ENCODE peak calls at places on chromosomes 5 and 9, in five cellular contexts. One of them, this sample, is unnamed.
A peak's percentile ranks its signal among the peaks of the same experiment; 100 is the strongest.

GRCh38 chr9:14214693-14215092 is 99.2 kb downstream of the NFIB start:
- DNase-seq in IMR-90: no peak
- DNase-seq in HepG2: no peak
- DNase-seq in A549: no peak
- DNase-seq in GM12878: no peak
- DNase-seq in this sample: no peak

GRCh38 chr5:66551338-66551737 is 44.9 kb upstream of the MAST4 start:
- DNase-seq in IMR-90: no peak
- DNase-seq in HepG2: no peak
- DNase-seq in A549: no peak
- DNase-seq in GM12878: no peak
- DNase-seq in this sample: no peak

GRCh38 chr5:126780165-126780827 is 3.4 kb downstream of the LMNB1 start:
- DNase-seq in IMR-90: peak; percentile 81
- DNase-seq in HepG2: peak; percentile 63
- DNase-seq in A549: peak; percentile 73
- DNase-seq in GM12878: no peak
- DNase-seq in this sample: peak; percentile 47

GRCh38 chr5:117590944-117591343 is 1016.3 kb upstream of the SEMA6A start:
- DNase-seq in IMR-90: peak; percentile 8
- DNase-seq in HepG2: peak; percentile 25
- DNase-seq in A549: no peak
- DNase-seq in GM12878: no peak
- DNase-seq in this sample: no peak

GRCh38 chr5:104764197-104764596 is 1201.6 kb upstream of the NUDT12 start:
- DNase-seq in IMR-90: no peak
- DNase-seq in HepG2: no peak
- DNase-seq in A549: no peak
- DNase-seq in GM12878: no peak
- DNase-seq in this sample: no peak

GRCh38 chr5:1594336-1595106 is 70.8 kb upstream of the LPCAT1 start:
- DNase-seq in IMR-90: no peak
- DNase-seq in HepG2: peak; percentile 87
- DNase-seq in A549: peak; percentile 41
- DNase-seq in GM12878: peak; percentile 70
- DNase-seq in this sample: peak; percentile 91

GRCh38 chr5:147359551-147359950 is 124.7 kb downstream of the STK32A start:
- DNase-seq in IMR-90: no peak
- DNase-seq in HepG2: no peak
- DNase-seq in A549: no peak
- DNase-seq in GM12878: no peak
- DNase-seq in this sample: no peak

GRCh38 chr5:56815657-56816545 is 552 bp downstream of the MAP3K1 start:
- DNase-seq in IMR-90: peak; percentile 32
- DNase-seq in HepG2: no peak
- DNase-seq in A549: peak; percentile 55
- DNase-seq in GM12878: no peak
- DNase-seq in this sample: peak; percentile 29

GRCh38 chr5:128216860-128217531 is 133.4 kb downstream of the SLC12A2 start:
- DNase-seq in IMR-90: peak; percentile 70
- DNase-seq in HepG2: no peak
- DNase-seq in A549: no peak
- DNase-seq in GM12878: no peak
- DNase-seq in this sample: no peak

GRCh38 chr9:37157978-37158377 is 37.6 kb downstream of the ZCCHC7 start:
- DNase-seq in IMR-90: no peak
- DNase-seq in HepG2: no peak
- DNase-seq in A549: no peak
- DNase-seq in GM12878: no peak
- DNase-seq in this sample: no peak

GRCh38 chr9:13033959-13034695 is 245.4 kb downstream of the MPDZ start:
- DNase-seq in IMR-90: peak; percentile 54
- DNase-seq in HepG2: peak; percentile 38
- DNase-seq in A549: peak; percentile 71
- DNase-seq in GM12878: no peak
- DNase-seq in this sample: peak; percentile 62

GRCh38 chr5:85921590-85921989 is 696.2 kb upstream of the COX7C start:
- DNase-seq in IMR-90: no peak
- DNase-seq in HepG2: no peak
- DNase-seq in A549: no peak
- DNase-seq in GM12878: no peak
- DNase-seq in this sample: no peak

GRCh38 chr5:111447822-111448221 is 64.5 kb downstream of the STARD4 start:
- DNase-seq in IMR-90: no peak
- DNase-seq in HepG2: no peak
- DNase-seq in A549: no peak
- DNase-seq in GM12878: no peak
- DNase-seq in this sample: no peak

GRCh38 chr5:32090755-32091128 is 83.4 kb downstream of the GOLPH3 start:
- DNase-seq in IMR-90: no peak
- DNase-seq in HepG2: no peak
- DNase-seq in A549: no peak
- DNase-seq in GM12878: no peak
- DNase-seq in this sample: no peak

GRCh38 chr9:92179286-92180002 is 64.2 kb upstream of the SPTLC1 start:
- DNase-seq in IMR-90: no peak
- DNase-seq in HepG2: no peak
- DNase-seq in A549: no peak
- DNase-seq in GM12878: no peak
- DNase-seq in this sample: no peak

GRCh38 chr5:60698316-60698715 is 1.6 kb downstream of the DEPDC1B start:
- DNase-seq in IMR-90: no peak
- DNase-seq in HepG2: no peak
- DNase-seq in A549: no peak
- DNase-seq in GM12878: no peak
- DNase-seq in this sample: no peak

GRCh38 chr9:129559506-129559881 is 61.4 kb downstream of the C9orf50 start:
- DNase-seq in IMR-90: no peak
- DNase-seq in HepG2: no peak
- DNase-seq in A549: no peak
- DNase-seq in GM12878: no peak
- DNase-seq in this sample: no peak
- TF ChIP-seq BHLHE40 in IMR-90: no peak
- TF ChIP-seq BHLHE40 in HepG2: no peak
- TF ChIP-seq BHLHE40 in A549: no peak
- TF ChIP-seq BHLHE40 in GM12878: no peak
- TF ChIP-seq BHLHE40 in this sample: no peak

DNA sequence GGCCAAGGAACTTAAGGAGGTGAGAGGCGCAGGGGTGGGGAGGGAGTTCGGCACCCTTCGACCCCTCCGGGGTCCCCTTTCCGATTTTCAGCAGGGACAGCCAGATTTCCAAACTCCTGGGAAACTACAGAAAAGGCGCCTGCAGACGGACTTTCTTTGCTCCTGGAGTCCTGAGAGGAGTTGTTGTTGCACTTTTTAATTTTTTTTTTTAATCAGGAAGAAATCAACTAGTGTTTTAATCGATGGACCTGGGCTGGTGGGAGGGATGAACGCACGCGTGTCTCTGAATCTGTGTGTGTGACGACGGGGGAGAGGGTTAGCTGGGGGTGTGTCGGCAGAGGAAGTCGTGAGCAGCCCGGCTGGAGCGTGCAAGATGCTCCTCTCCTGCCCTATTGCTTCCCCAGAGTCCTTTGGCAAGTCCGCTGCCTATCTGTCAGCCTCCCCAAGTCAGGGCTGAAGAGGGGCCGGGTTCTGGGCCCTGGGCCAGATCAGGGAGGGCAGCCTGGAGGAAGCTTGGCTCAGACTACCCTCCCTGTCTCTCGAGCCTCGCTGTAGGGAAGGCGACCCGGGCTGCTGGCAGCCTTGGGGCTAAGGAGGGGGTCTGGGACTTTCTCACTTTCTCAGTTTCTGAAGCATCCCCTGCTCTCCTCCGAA is 654 bp downstream of the PRR16 start:
- DNase-seq in IMR-90: peak; percentile 64
- DNase-seq in HepG2: no peak
- DNase-seq in A549: no peak
- DNase-seq in GM12878: no peak
- DNase-seq in this sample: peak; percentile 22
- TF ChIP-seq CEBPB in IMR-90: no peak
- TF ChIP-seq CEBPB in HepG2: no peak
- TF ChIP-seq CEBPB in A549: no peak
- TF ChIP-seq CEBPB in GM12878: no peak
- TF ChIP-seq CEBPB in this sample: no peak

GRCh38 chr5:73214921-73215490 is 42.0 kb downstream of the TMEM174 start:
- DNase-seq in IMR-90: no peak
- DNase-seq in HepG2: no peak
- DNase-seq in A549: no peak
- DNase-seq in GM12878: no peak
- DNase-seq in this sample: no peak

GRCh38 chr5:73222173-73222572 is 49.2 kb downstream of the TMEM174 start:
- DNase-seq in IMR-90: no peak
- DNase-seq in HepG2: no peak
- DNase-seq in A549: no peak
- DNase-seq in GM12878: no peak
- DNase-seq in this sample: no peak

GRCh38 chr5:73215891-73216610 is 43.1 kb downstream of the TMEM174 start:
- DNase-seq in IMR-90: peak; percentile 73
- DNase-seq in HepG2: peak; percentile 49
- DNase-seq in A549: peak; percentile 87
- DNase-seq in GM12878: no peak
- DNase-seq in this sample: peak; percentile 85

GRCh38 chr5:73215525-73215890 is 42.5 kb downstream of the TMEM174 start:
- DNase-seq in IMR-90: no peak
- DNase-seq in HepG2: no peak
- DNase-seq in A549: no peak
- DNase-seq in GM12878: no peak
- DNase-seq in this sample: no peak

GRCh38 chr5:73218552-73219171 is 45.7 kb downstream of the TMEM174 start:
- DNase-seq in IMR-90: peak; percentile 72
- DNase-seq in HepG2: no peak
- DNase-seq in A549: peak; percentile 44
- DNase-seq in GM12878: no peak
- DNase-seq in this sample: no peak
- TF ChIP-seq BHLHE40 in IMR-90: no peak
- TF ChIP-seq BHLHE40 in HepG2: no peak
- TF ChIP-seq BHLHE40 in A549: no peak
- TF ChIP-seq BHLHE40 in GM12878: no peak
- TF ChIP-seq BHLHE40 in this sample: no peak

GRCh38 chr5:80867233-80867632 is 92.9 kb upstream of the RASGRF2 start:
- DNase-seq in IMR-90: peak; percentile 13
- DNase-seq in HepG2: no peak
- DNase-seq in A549: no peak
- DNase-seq in GM12878: no peak
- DNase-seq in this sample: no peak
- TF ChIP-seq CEBPB in IMR-90: no peak
- TF ChIP-seq CEBPB in HepG2: no peak
- TF ChIP-seq CEBPB in A549: no peak
- TF ChIP-seq CEBPB in GM12878: no peak
- TF ChIP-seq CEBPB in this sample: no peak

GRCh38 chr5:36502608-36503007 is 103.8 kb upstream of the SLC1A3 start:
- DNase-seq in IMR-90: peak; percentile 82
- DNase-seq in HepG2: no peak
- DNase-seq in A549: no peak
- DNase-seq in GM12878: no peak
- DNase-seq in this sample: no peak
- TF ChIP-seq BHLHE40 in IMR-90: peak; percentile 80
- TF ChIP-seq BHLHE40 in HepG2: no peak
- TF ChIP-seq BHLHE40 in A549: no peak
- TF ChIP-seq BHLHE40 in GM12878: no peak
- TF ChIP-seq BHLHE40 in this sample: no peak

GRCh38 chr5:165574140-165574539 is 2068.7 kb downstream of the MAT2B start:
- DNase-seq in IMR-90: no peak
- DNase-seq in HepG2: no peak
- DNase-seq in A549: no peak
- DNase-seq in GM12878: no peak
- DNase-seq in this sample: no peak
- TF ChIP-seq CEBPB in IMR-90: no peak
- TF ChIP-seq CEBPB in HepG2: no peak
- TF ChIP-seq CEBPB in A549: no peak
- TF ChIP-seq CEBPB in GM12878: no peak
- TF ChIP-seq CEBPB in this sample: no peak

GRCh38 chr5:72290356-72291133 is 29.5 kb downstream of the MRPS27 start:
- DNase-seq in IMR-90: peak; percentile 25
- DNase-seq in HepG2: no peak
- DNase-seq in A549: no peak
- DNase-seq in GM12878: no peak
- DNase-seq in this sample: no peak
- TF ChIP-seq BHLHE40 in IMR-90: no peak
- TF ChIP-seq BHLHE40 in HepG2: no peak
- TF ChIP-seq BHLHE40 in A549: no peak
- TF ChIP-seq BHLHE40 in GM12878: no peak
- TF ChIP-seq BHLHE40 in this sample: no peak

DNA sequence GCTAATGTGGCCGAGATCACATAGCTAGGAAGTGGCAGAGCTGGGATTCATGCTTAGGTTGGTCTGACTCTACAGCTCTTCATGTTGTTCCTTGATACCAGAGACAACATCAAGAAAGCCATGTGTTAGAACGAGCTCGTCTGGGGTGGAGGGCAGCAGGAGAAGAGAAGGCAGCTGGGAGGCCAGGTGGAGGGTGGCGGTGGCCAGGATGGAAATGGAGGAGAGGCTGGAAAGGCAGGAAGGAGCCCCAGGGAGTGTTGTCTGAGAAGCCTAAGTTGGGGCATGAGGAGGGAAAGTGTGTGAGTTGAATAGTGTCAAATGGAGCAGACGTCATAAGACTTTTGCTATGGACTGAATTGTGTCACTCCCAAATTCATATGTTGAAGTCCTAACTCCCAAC is 315.3 kb downstream of the GADD45G start:
- DNase-seq in IMR-90: no peak
- DNase-seq in HepG2: no peak
- DNase-seq in A549: no peak
- DNase-seq in GM12878: no peak
- DNase-seq in this sample: no peak
- TF ChIP-seq CEBPB in IMR-90: no peak
- TF ChIP-seq CEBPB in HepG2: no peak
- TF ChIP-seq CEBPB in A549: no peak
- TF ChIP-seq CEBPB in GM12878: no peak
- TF ChIP-seq CEBPB in this sample: no peak

GRCh38 chr5:73591698-73592501 is 26.4 kb downstream of the UTP15 start:
- DNase-seq in IMR-90: peak; percentile 79
- DNase-seq in HepG2: no peak
- DNase-seq in A549: no peak
- DNase-seq in GM12878: no peak
- DNase-seq in this sample: no peak
- TF ChIP-seq BHLHE40 in IMR-90: no peak
- TF ChIP-seq BHLHE40 in HepG2: no peak
- TF ChIP-seq BHLHE40 in A549: no peak
- TF ChIP-seq BHLHE40 in GM12878: no peak
- TF ChIP-seq BHLHE40 in this sample: no peak